ENCODE peak calls at places on chromosomes 6 and 20, in ten cellular contexts. O, U, Q, S, G, F, Z, P, A and B are unnamed samples.

GRCh38 chr6:155080876-155081845 is 86.0 kb downstream of the TIAM2 start:
- DNase-seq in O (no peak), U (no peak), Q (peak), S (peak), G (peak), F (no peak), Z (no peak), P (no peak), A (no peak), B (no peak)

GRCh38 chr20:58710481-58711265 is 18.1 kb downstream of the NPEPL1 start:
- DNase-seq in O (no peak), U (no peak), Q (no peak), S (no peak), G (no peak), F (no peak), Z (peak), P (peak), A (peak), B (no peak)

GRCh38 chr6:126252154-126252553 is 87.8 kb upstream of the CENPW start:
- DNase-seq in O (no peak), U (no peak), Q (no peak), S (no peak), G (no peak), F (no peak), Z (no peak), P (no peak), A (no peak), B (no peak)

GRCh38 chr20:22585786-22586493 is 1.6 kb upstream of the FOXA2 start:
- DNase-seq in O (no peak), U (no peak), Q (no peak), S (no peak), G (no peak), F (no peak), Z (no peak), P (no peak), A (no peak), B (no peak)

GRCh38 chr6:134316733-134317431 is 1.0 kb downstream of the SGK1 start:
- DNase-seq in O (no peak), U (no peak), Q (no peak), S (peak), G (no peak), F (no peak), Z (no peak), P (no peak), A (no peak), B (no peak)

GRCh38 chr6:69791065-69791471 is 5.7 kb downstream of the LMBRD1 start:
- DNase-seq in O (no peak), U (no peak), Q (no peak), S (no peak), G (peak), F (no peak), Z (no peak), P (no peak), A (no peak), B (no peak)

GRCh38 chr20:7924692-7925091 is 15.6 kb downstream of the HAO1 start:
- DNase-seq in O (no peak), U (no peak), Q (peak), S (no peak), G (peak), F (no peak), Z (no peak), P (no peak), A (no peak), B (no peak)

GRCh38 chr6:142265476-142265875 is 36.3 kb upstream of the ADGRG6 start:
- DNase-seq in O (no peak), U (no peak), Q (no peak), S (no peak), G (no peak), F (no peak), Z (no peak), P (no peak), A (no peak), B (no peak)

GRCh38 chr6:18263561-18264337 is 581 bp downstream of the DEK start:
- DNase-seq in O (peak), U (no peak), Q (peak), S (peak), G (no peak), F (peak), Z (peak), P (peak), A (no peak), B (peak)

GRCh38 chr6:64012351-64013060 is 376.9 kb downstream of the PHF3 start:
- DNase-seq in O (no peak), U (no peak), Q (no peak), S (no peak), G (peak), F (no peak), Z (no peak), P (no peak), A (no peak), B (no peak)

GRCh38 chr6:149881860-149882259 is 16.1 kb downstream of the RAET1E start:
- DNase-seq in O (no peak), U (no peak), Q (no peak), S (no peak), G (no peak), F (no peak), Z (no peak), P (no peak), A (no peak), B (no peak)

GRCh38 chr20:50689864-50690263 is 1.5 kb downstream of the RIPOR3 start:
- DNase-seq in O (peak), U (no peak), Q (no peak), S (peak), G (no peak), F (peak), Z (no peak), P (no peak), A (no peak), B (peak)

GRCh38 chr6:83008631-83009030 is 57.0 kb downstream of the UBE3D start:
- DNase-seq in O (no peak), U (no peak), Q (peak), S (no peak), G (no peak), F (no peak), Z (no peak), P (no peak), A (no peak), B (no peak)

GRCh38 chr20:51938557-51939324 is 136.4 kb upstream of the SALL4 start:
- DNase-seq in O (no peak), U (no peak), Q (no peak), S (no peak), G (peak), F (no peak), Z (no peak), P (no peak), A (no peak), B (no peak)

GRCh38 chr6:52155791-52156576 is 30.2 kb upstream of the IL17A start:
- DNase-seq in O (no peak), U (no peak), Q (peak), S (no peak), G (no peak), F (no peak), Z (no peak), P (no peak), A (no peak), B (no peak)

GRCh38 chr6:69780585-69781178 is 16.1 kb downstream of the LMBRD1 start:
- DNase-seq in O (no peak), U (no peak), Q (no peak), S (no peak), G (no peak), F (peak), Z (no peak), P (no peak), A (no peak), B (no peak)

GRCh38 chr6:73631849-73632248 is 21.9 kb downstream of the SLC17A5 start:
- DNase-seq in O (no peak), U (no peak), Q (no peak), S (no peak), G (peak), F (no peak), Z (no peak), P (no peak), A (no peak), B (no peak)

GRCh38 chr6:42315991-42316378 is 98.3 kb upstream of the MRPS10 start:
- DNase-seq in O (no peak), U (peak), Q (peak), S (no peak), G (peak), F (peak), Z (no peak), P (no peak), A (no peak), B (peak)

GRCh38 chr6:29720863-29721262 is 2.4 kb upstream of the HLA-F start:
- DNase-seq in O (no peak), U (peak), Q (no peak), S (no peak), G (no peak), F (no peak), Z (no peak), P (no peak), A (no peak), B (no peak)

DNA sequence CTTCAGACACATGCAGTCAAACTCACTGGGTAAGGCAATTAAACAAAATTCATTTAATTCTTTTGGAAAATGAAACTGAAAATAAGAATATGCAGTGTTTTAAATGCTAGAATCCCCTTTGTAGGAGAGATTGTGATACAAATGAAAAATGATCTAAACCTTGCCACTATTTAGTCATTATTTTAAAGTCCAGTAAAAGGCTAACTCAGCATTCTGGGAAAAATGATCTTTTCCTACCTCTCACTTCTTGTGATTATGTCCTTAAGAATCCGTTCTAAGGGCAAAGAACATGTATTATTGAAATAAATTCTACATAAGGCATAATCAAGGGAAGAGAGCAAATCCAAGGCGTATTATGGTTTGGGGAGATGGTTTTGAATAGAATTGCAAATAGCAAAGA is 46.4 kb downstream of the TINAG start:
- DNase-seq in O (no peak), U (no peak), Q (no peak), S (no peak), G (no peak), F (no peak), Z (no peak), P (no peak), A (no peak), B (no peak)
- TF ChIP-seq POLR2A in O (no peak), U (no peak), Q (no peak), S (no peak), G (no peak), F (no peak), Z (no peak), P (no peak), A (no peak), B (no peak)

DNA sequence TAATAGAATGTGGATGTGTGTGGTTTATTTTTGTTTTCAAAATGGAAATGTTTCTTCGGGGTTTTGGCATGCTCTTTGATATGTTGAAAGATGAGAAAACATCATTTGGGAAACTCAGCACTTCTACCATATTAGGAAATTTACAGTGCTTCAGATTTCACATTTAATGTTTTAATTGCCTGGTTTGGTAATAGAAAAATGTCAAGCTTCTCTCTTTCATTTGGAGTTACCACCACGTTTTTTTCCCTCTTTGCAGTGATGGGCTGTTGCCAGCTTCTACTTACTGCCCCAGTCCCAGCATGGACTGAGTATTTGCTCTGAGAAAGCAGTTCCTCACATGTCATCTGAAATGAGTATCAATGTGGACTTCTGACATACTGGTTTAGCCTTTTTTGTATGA is 267.7 kb downstream of the PRL start:
- DNase-seq in O (no peak), U (no peak), Q (no peak), S (no peak), G (peak), F (no peak), Z (no peak), P (no peak), A (no peak), B (no peak)
- TF ChIP-seq POLR2A in O (no peak), U (no peak), Q (no peak), S (no peak), G (no peak), F (no peak), Z (no peak), P (no peak), A (no peak), B (no peak)

DNA sequence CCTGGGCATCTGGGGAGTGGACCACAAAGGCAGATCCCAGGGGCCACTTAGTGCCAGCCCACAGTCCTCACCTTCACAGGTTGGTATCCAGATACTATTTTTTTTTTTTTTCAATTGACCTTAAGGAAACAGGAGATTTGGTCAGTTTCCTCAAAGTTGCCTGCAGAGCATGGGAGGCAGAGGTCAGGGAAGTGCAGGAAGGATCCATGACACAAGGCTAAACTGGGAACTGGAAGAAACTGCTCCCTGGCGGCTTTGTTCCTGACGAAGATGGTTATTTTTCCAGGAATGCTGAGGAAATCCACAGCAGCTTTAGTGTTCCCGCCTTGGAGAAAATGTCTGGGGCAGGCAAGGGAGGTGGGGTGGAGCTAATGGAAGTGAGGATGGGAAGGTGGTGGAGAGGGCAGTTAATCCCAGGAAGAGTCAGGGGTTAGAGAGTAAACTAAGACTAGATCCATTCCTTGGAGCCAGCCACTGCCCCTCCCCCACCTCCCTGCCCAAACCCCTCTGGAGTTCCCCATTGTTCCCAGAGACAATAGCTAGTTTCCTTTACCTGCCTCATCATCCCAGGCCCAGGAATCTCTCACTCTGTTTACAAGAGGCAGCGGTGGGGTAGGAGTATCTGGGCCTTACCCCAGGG is 14.3 kb upstream of the MYMX start:
- DNase-seq in O (no peak), U (no peak), Q (no peak), S (no peak), G (no peak), F (no peak), Z (no peak), P (no peak), A (no peak), B (peak)
- TF ChIP-seq POLR2A in O (no peak), U (no peak), Q (no peak), S (no peak), G (no peak), F (no peak), Z (no peak), P (no peak), A (no peak), B (no peak)

GRCh38 chr20:34069341-34070078 is 42.5 kb downstream of the EIF2S2 start:
- DNase-seq in O (peak), U (peak), Q (peak), S (peak), G (peak), F (peak), Z (peak), P (peak), A (peak), B (peak)

GRCh38 chr20:34070079-34070439 is 42.0 kb downstream of the EIF2S2 start:
- DNase-seq in O (no peak), U (no peak), Q (no peak), S (no peak), G (no peak), F (no peak), Z (no peak), P (no peak), A (no peak), B (no peak)

GRCh38 chr20:34074101-34074760 is 37.8 kb downstream of the EIF2S2 start:
- DNase-seq in O (no peak), U (no peak), Q (no peak), S (no peak), G (peak), F (no peak), Z (no peak), P (no peak), A (no peak), B (peak)

GRCh38 chr20:34072778-34073177 is 39.3 kb downstream of the EIF2S2 start:
- DNase-seq in O (no peak), U (no peak), Q (no peak), S (no peak), G (no peak), F (no peak), Z (no peak), P (no peak), A (no peak), B (no peak)

DNA sequence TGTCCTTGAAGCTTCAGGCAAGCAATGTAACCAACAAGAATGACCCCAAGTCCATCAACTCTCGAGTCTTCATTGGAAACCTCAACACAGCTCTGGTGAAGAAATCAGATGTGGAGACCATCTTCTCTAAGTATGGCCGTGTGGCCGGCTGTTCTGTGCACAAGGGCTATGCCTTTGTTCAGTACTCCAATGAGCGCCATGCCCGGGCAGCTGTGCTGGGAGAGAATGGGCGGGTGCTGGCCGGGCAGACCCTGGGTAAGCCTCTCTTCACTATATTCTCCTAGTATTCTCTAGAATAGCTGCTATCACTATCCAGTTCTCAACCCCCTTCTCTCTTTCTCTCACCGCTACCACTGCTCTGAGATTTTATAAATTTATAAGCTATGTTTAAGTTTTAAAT is 40.0 kb downstream of the EIF2S2 start:
- DNase-seq in O (no peak), U (no peak), Q (no peak), S (no peak), G (no peak), F (no peak), Z (no peak), P (no peak), A (no peak), B (no peak)
- TF ChIP-seq POLR2A in O (no peak), U (no peak), Q (no peak), S (no peak), G (no peak), F (no peak), Z (no peak), P (no peak), A (no peak), B (no peak)

DNA sequence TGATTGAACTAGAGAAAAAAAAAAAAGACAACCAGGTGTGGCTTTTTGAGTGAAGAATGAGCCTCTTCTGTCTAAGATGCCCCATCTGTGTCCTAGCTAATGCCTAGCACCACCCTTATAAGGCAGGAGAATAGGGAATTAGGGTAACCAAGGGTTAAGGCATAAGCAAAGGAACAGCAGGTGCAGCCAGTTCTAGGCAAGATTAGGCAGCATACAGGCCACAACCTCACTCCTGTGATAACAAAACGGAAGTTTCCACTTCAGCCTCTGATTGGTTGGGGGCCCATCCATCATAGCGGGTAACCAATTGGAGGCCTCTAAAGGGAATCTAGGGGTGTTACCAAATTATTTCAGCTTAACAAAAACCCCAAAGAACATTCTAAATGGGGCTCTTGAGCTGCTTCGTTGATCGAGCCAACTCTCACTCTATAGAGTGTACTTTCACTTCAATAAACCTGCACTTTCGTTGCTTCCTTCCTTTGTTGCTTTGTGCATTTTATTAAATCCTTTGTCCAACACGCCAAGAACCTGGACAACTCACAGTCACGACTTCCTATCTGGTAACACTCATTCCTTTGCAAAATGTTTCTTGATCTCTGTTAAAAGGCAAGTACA is 61.9 kb upstream of the TAGAP start:
- DNase-seq in O (no peak), U (peak), Q (peak), S (peak), G (peak), F (peak), Z (peak), P (peak), A (peak), B (no peak)
- TF ChIP-seq POLR2A in O (no peak), U (no peak), Q (no peak), S (peak), G (no peak), F (no peak), Z (no peak), P (no peak), A (no peak), B (no peak)

DNA sequence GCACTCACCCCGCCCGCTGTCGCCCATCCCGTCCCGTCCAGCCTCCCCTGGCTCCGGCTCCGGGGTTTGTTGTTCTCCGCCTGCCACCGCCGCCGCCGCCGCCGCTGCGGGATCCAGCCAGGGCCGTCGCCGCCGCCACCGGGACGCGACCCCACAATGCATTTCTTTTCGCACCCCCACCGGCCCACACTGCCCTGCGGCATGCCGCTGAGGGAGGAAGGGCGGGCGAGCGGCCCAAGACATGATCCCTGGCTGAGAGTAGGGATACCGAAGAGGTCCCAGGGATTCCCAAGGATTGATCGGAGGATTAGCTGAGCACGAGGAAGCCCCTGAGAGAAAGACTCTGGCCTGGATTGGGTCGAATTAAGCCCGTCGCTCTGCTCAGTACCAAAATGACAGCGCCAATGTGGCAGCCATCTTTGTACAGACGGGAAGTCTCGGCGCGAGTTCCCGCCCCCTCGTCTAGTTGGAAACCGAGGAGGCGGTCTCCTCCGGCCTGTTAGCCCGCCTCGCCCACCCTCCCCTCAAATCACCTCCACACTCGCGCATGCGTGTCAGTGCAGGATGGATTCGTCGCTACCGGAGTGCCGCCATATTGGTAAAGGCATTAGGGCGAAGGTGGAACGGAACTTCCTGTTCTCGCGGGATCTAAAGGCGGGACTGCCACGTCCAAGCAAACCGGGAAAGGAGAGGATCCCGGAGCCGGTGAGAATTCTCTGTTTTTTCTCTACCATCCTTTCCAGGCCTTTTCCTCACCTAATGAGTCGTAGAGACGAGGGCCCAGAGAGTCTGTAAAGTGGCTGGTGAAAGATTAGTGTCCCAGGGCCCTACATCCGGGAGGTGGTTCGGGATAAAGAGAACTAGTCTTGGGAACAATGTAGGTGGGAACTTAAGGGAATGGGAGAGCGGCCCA is at the start of the genes RXRB and SLC39A7:
- DNase-seq in O (peak), U (peak), Q (peak), S (peak), G (peak), F (peak), Z (peak), P (peak), A (peak), B (peak)
- TF ChIP-seq POLR2A in O (peak), U (no peak), Q (peak), S (peak), G (peak), F (peak), Z (peak), P (peak), A (peak), B (peak)

GRCh38 chr6:87920245-87920644 is 127.4 kb upstream of the SPACA1 start:
- DNase-seq in O (no peak), U (no peak), Q (no peak), S (no peak), G (no peak), F (no peak), Z (no peak), P (no peak), A (no peak), B (no peak)

GRCh38 chr6:87921034-87921433 is 126.6 kb upstream of the SPACA1 start:
- DNase-seq in O (no peak), U (no peak), Q (no peak), S (no peak), G (no peak), F (no peak), Z (no peak), P (no peak), A (no peak), B (no peak)

GRCh38 chr6:87922947-87923330 is 124.7 kb upstream of the SPACA1 start:
- DNase-seq in O (no peak), U (no peak), Q (no peak), S (no peak), G (no peak), F (no peak), Z (no peak), P (no peak), A (no peak), B (no peak)

GRCh38 chr6:87923389-87924050 is 124.1 kb upstream of the SPACA1 start:
- DNase-seq in O (no peak), U (no peak), Q (no peak), S (no peak), G (no peak), F (no peak), Z (no peak), P (no peak), A (no peak), B (no peak)

GRCh38 chr6:87922191-87922946 is 125.3 kb upstream of the SPACA1 start:
- DNase-seq in O (no peak), U (no peak), Q (no peak), S (no peak), G (no peak), F (no peak), Z (no peak), P (no peak), A (no peak), B (no peak)
- TF ChIP-seq POLR2A in O (no peak), U (no peak), Q (no peak), S (no peak), G (no peak), F (no peak), Z (no peak), P (no peak), A (no peak), B (no peak)